ENCODE peak calls at places on chromosomes 5 and 9, in nine cellular contexts. Y is right atrium auricular region; Q is cardiac muscle cell; J is uterus; U is astrocyte of the cerebellum; D is lower leg skin; L is CD4-positive, alpha-beta T cell; W is foreskin fibroblast; X is K562. P is an unnamed sample.

GRCh38 chr5:74016373-74016772 is 390.4 kb downstream of the ARHGEF28 start:
- DNase-seq in Y (no peak), Q (no peak), J (no peak), U (no peak), D (no peak), L (no peak), W (no peak), X (peak; percentile 51), P (no peak)

GRCh38 chr5:127957701-127958190 is 125.8 kb upstream of the SLC12A2 start:
- DNase-seq in Y (no peak), Q (no peak), J (no peak), U (no peak), D (no peak), L (no peak), W (no peak), X (no peak), P (no peak)

GRCh38 chr9:34562136-34562745 is 27.3 kb downstream of the CNTFR start:
- DNase-seq in Y (no peak), Q (no peak), J (no peak), U (no peak), D (no peak), L (no peak), W (no peak), X (peak; percentile 41), P (no peak)

GRCh38 chr9:98978231-98978681 is 34.5 kb downstream of the COL15A1 start:
- DNase-seq in Y (no peak), Q (peak; percentile 39), J (no peak), U (peak; percentile 57), D (no peak), L (no peak), W (no peak), X (no peak), P (no peak)

GRCh38 chr5:10018211-10018610 is 231.5 kb downstream of the ATPSCKMT start:
- DNase-seq in Y (no peak), Q (peak; percentile 55), J (no peak), U (no peak), D (no peak), L (no peak), W (no peak), X (no peak), P (no peak)

GRCh38 chr5:179879690-179880010 is 21.0 kb upstream of the MRNIP start:
- DNase-seq in Y (no peak), Q (no peak), J (no peak), U (no peak), D (no peak), L (no peak), W (no peak), X (no peak), P (no peak)

GRCh38 chr9:38227656-38228055 is 158.6 kb upstream of the SHB start:
- DNase-seq in Y (no peak), Q (peak; percentile 37), J (no peak), U (no peak), D (no peak), L (no peak), W (no peak), X (no peak), P (no peak)

GRCh38 chr5:2207416-2207950 is 324.8 kb upstream of the IRX4 start:
- DNase-seq in Y (no peak), Q (no peak), J (no peak), U (no peak), D (peak; percentile 7), L (no peak), W (no peak), X (no peak), P (no peak)

GRCh38 chr5:73170522-73170921 is 2.5 kb upstream of the TMEM174 start:
- DNase-seq in Y (no peak), Q (peak; percentile 62), J (no peak), U (no peak), D (no peak), L (no peak), W (peak; percentile 10), X (peak; percentile 24), P (no peak)

GRCh38 chr9:750264-750967 is 91.1 kb upstream of the DMRT1 start:
- DNase-seq in Y (peak; percentile 54), Q (no peak), J (no peak), U (no peak), D (no peak), L (no peak), W (no peak), X (no peak), P (no peak)

GRCh38 chr5:142977363-142978051 is 207.3 kb downstream of the ARHGAP26 start:
- DNase-seq in Y (no peak), Q (peak; percentile 94), J (no peak), U (peak; percentile 68), D (no peak), L (peak; percentile 4), W (peak; percentile 42), X (peak; percentile 16), P (no peak)

GRCh38 chr9:108410161-108410560 is 445.6 kb downstream of the ACTL7B start:
- DNase-seq in Y (no peak), Q (no peak), J (no peak), U (no peak), D (no peak), L (no peak), W (no peak), X (no peak), P (no peak)

GRCh38 chr9:29659014-29659413 is 2085.7 kb upstream of the C9orf72 start:
- DNase-seq in Y (no peak), Q (no peak), J (no peak), U (no peak), D (no peak), L (no peak), W (no peak), X (no peak), P (no peak)
- TF ChIP-seq CTCF in Y (no peak), Q (no peak), J (no peak), U (no peak), D (no peak), L (no peak), W (no peak), X (no peak), P (no peak)

GRCh38 chr5:87844449-87844848 is 424.2 kb downstream of the TMEM161B start:
- DNase-seq in Y (no peak), Q (no peak), J (no peak), U (no peak), D (no peak), L (no peak), W (no peak), X (no peak), P (no peak)
- TF ChIP-seq CTCF in Y (no peak), Q (no peak), J (no peak), U (no peak), D (no peak), L (no peak), W (no peak), X (no peak), P (no peak)

GRCh38 chr5:38667499-38667776 is 111.0 kb upstream of the LIFR start:
- DNase-seq in Y (no peak), Q (no peak), J (no peak), U (no peak), D (no peak), L (no peak), W (no peak), X (no peak), P (no peak)

GRCh38 chr5:38670878-38671277 is 114.4 kb upstream of the LIFR start:
- DNase-seq in Y (no peak), Q (peak; percentile 72), J (no peak), U (no peak), D (peak; percentile 34), L (no peak), W (peak; percentile 15), X (no peak), P (no peak)

GRCh38 chr5:38670066-38670465 is 113.6 kb upstream of the LIFR start:
- DNase-seq in Y (no peak), Q (no peak), J (no peak), U (no peak), D (no peak), L (no peak), W (no peak), X (no peak), P (no peak)

GRCh38 chr5:38663276-38663675 is 106.8 kb upstream of the LIFR start:
- DNase-seq in Y (no peak), Q (no peak), J (no peak), U (no peak), D (no peak), L (no peak), W (no peak), X (no peak), P (no peak)

DNA sequence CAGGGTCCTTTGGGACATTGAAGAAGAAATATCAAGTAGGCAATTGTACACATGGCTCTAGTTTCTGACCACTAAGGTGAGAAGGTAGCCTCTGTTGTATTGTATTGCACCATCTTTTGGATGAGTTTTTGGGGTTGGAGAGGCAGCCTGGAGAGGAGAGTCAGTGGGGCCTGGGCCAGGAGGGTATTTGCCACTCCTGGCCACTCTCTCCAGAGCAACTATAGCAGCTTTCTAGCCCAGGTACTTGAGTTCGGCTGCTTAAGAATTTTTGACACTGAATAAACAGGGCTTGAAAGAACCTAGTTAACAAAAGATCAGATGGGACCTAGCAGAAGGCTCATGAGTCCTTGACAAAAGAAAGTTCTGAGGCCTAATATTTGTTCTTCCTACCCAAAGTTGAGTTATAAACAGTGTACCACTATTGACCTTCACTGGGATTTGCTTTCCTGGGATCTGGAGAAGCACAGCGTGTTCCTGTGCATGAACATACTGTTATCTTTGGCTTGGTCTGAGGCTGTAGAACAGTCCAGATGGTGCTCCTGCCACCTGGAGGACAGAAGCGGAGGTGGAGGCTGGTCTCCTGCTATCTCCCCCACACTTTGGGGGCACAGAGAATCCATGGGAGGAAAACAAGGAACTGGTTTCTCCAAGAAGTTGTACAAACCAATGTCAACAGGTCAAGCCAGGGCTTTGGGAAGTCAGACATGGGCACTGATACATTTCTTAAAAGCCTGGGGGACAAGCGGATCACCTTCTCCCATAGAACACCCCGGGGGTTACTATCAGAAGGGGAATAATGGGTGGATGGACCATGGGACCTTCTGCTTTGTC is 110.4 kb upstream of the LIFR start:
- DNase-seq in Y (no peak), Q (peak; percentile 74), J (no peak), U (peak; percentile 42), D (no peak), L (no peak), W (peak; percentile 26), X (peak; percentile 64), P (no peak)
- TF ChIP-seq CTCF in Y (peak; percentile 84), Q (peak; percentile 75), J (peak; percentile 44), U (peak; percentile 86), D (no peak), L (no peak), W (peak; percentile 60), X (peak; percentile 79), P (peak; percentile 54)

GRCh38 chr5:140112685-140113179 is 1.2 kb upstream of the PURA start:
- DNase-seq in Y (no peak), Q (peak; percentile 26), J (peak; percentile 18), U (no peak), D (no peak), L (no peak), W (no peak), X (no peak), P (no peak)

GRCh38 chr5:140113180-140113698 is 670 bp upstream of the PURA start:
- DNase-seq in Y (no peak), Q (no peak), J (peak; percentile 23), U (no peak), D (no peak), L (peak; percentile 15), W (no peak), X (peak; percentile 36), P (peak; percentile 16)

GRCh38 chr5:140115186-140115500 is 1.2 kb downstream of the PURA start:
- DNase-seq in Y (no peak), Q (no peak), J (no peak), U (no peak), D (no peak), L (no peak), W (no peak), X (no peak), P (no peak)

GRCh38 chr5:140113699-140114263 is at the start of gene PURA:
- DNase-seq in Y (peak; percentile 94), Q (peak; percentile 95), J (peak; percentile 95), U (peak; percentile 80), D (peak; percentile 95), L (peak; percentile 96), W (peak; percentile 91), X (peak; percentile 94), P (peak; percentile 96)

GRCh38 chr5:140114341-140115185 is 654 bp downstream of the PURA start:
- DNase-seq in Y (peak; percentile 66), Q (peak; percentile 71), J (peak; percentile 47), U (no peak), D (peak; percentile 40), L (peak; percentile 31), W (peak; percentile 54), X (peak; percentile 39), P (peak; percentile 49)
- TF ChIP-seq CTCF in Y (no peak), Q (no peak), J (no peak), U (no peak), D (no peak), L (no peak), W (no peak), X (no peak), P (no peak)